ENCODE peak calls at places on chromosomes 13 and 19, in seven cellular contexts. R is CD4-positive, CD25-positive, alpha-beta regulatory T cell; G is Panc1; T is cardiac muscle cell; B is upper lobe of right lung; H is prostate gland; I is AG04450. E is an unnamed sample.

GRCh38 chr19:44677019-44677809 is 5.9 kb downstream of the CEACAM19 start:
- DNase-seq in B (no peak), I (no peak), T (peak), R (no peak), H (no peak), G (no peak), E (peak)

GRCh38 chr13:102128216-102128800 is 273.5 kb downstream of the FGF14 start:
- DNase-seq in T (no peak), I (no peak), G (no peak), H (peak), B (no peak), R (no peak), E (no peak)

GRCh38 chr13:24351423-24351822 is 42.0 kb downstream of the C1QTNF9 start:
- DNase-seq in G (no peak), R (no peak), H (no peak), I (no peak), T (no peak), B (no peak), E (no peak)

GRCh38 chr19:10895920-10896319 is 24.6 kb downstream of the CARM1 start:
- DNase-seq in T (no peak), R (no peak), G (no peak), B (no peak), I (no peak), H (no peak), E (no peak)

GRCh38 chr19:30090963-30091362 is 148.9 kb downstream of the URI1 start:
- DNase-seq in H (no peak), R (no peak), I (no peak), B (peak), T (no peak), G (no peak), E (no peak)

GRCh38 chr13:62910541-62910940 is 1494.9 kb upstream of the PCDH20 start:
- DNase-seq in I (no peak), H (no peak), T (no peak), R (no peak), B (no peak), G (no peak), E (no peak)

GRCh38 chr19:17867087-17867486 is 4.7 kb upstream of the SLC5A5 start:
- DNase-seq in R (no peak), B (no peak), G (no peak), H (no peak), T (no peak), I (no peak), E (no peak)

GRCh38 chr13:111950697-111951096 is 116.3 kb upstream of the SOX1 start:
- DNase-seq in H (no peak), B (no peak), R (no peak), I (no peak), T (no peak), G (no peak), E (no peak)

GRCh38 chr13:91142572-91142971 is 204.9 kb upstream of the MIR17HG start:
- DNase-seq in G (no peak), T (peak), H (no peak), B (no peak), I (no peak), R (no peak), E (no peak)

GRCh38 chr19:44010468-44010867 is 7.7 kb downstream of the ZNF230 start:
- DNase-seq in I (no peak), R (no peak), G (no peak), T (no peak), H (no peak), B (no peak), E (no peak)

GRCh38 chr19:31627824-31628223 is 278.6 kb upstream of the TSHZ3 start:
- DNase-seq in B (no peak), I (no peak), R (no peak), T (no peak), G (no peak), H (no peak), E (no peak)

GRCh38 chr19:2507109-2507508 is 31.2 kb downstream of the GADD45B start:
- DNase-seq in H (peak), G (peak), R (peak), T (peak), I (no peak), B (no peak), E (peak)

GRCh38 chr13:23588576-23589141 is 18.4 kb downstream of the TNFRSF19 start:
- DNase-seq in B (no peak), I (no peak), H (no peak), R (no peak), T (no peak), G (no peak), E (no peak)

GRCh38 chr19:41427647-41428480 is 690 bp upstream of the B3GNT8 start:
- DNase-seq in I (no peak), G (no peak), R (peak), T (peak), H (peak), B (peak), E (no peak)

GRCh38 chr13:110912651-110913051 is 2.2 kb downstream of the ANKRD10 start:
- DNase-seq in T (peak), R (no peak), G (no peak), I (no peak), B (no peak), H (no peak), E (no peak)

GRCh38 chr19:12015753-12016116 is 19.7 kb downstream of the ZNF433 start:
- DNase-seq in H (no peak), T (no peak), B (no peak), G (no peak), R (no peak), I (no peak), E (no peak)

GRCh38 chr19:6564393-6564792 is 26.6 kb downstream of the CD70 start:
- DNase-seq in B (no peak), H (no peak), R (no peak), T (peak), G (no peak), I (no peak), E (peak)

GRCh38 chr13:32134241-32134801 is 102.7 kb downstream of the FRY start:
- DNase-seq in B (no peak), T (no peak), H (no peak), R (no peak), I (no peak), G (no peak), E (no peak)

GRCh38 chr19:6071103-6071485 is 39.2 kb downstream of the RFX2 start:
- DNase-seq in I (no peak), G (no peak), R (no peak), T (peak), B (no peak), H (no peak), E (no peak)

GRCh38 chr13:93982189-93982918 is 497.1 kb downstream of the DCT start:
- DNase-seq in G (no peak), T (no peak), B (no peak), H (no peak), R (no peak), I (no peak), E (no peak)

GRCh38 chr13:96848275-96848674 is 146.0 kb downstream of the OXGR1 start:
- DNase-seq in B (no peak), I (no peak), T (no peak), G (no peak), R (no peak), H (no peak), E (no peak)

GRCh38 chr19:23887642-23888041 is 27.0 kb upstream of the ZNF726 start:
- DNase-seq in T (no peak), R (no peak), I (no peak), B (no peak), G (no peak), H (no peak), E (no peak)

GRCh38 chr19:32924200-32924599 is 47.6 kb downstream of the CEP89 start:
- DNase-seq in G (no peak), B (no peak), I (peak), R (no peak), T (peak), H (peak), E (no peak)

GRCh38 chr13:79631260-79631659 is 150.3 kb downstream of the NDFIP2 start:
- DNase-seq in G (peak), B (no peak), H (peak), I (no peak), T (peak), R (no peak), E (no peak)

GRCh38 chr19:7605490-7606222 is 10.0 kb downstream of the CAMSAP3 start:
- DNase-seq in I (no peak), B (no peak), T (peak), H (no peak), R (no peak), G (peak), E (peak)

GRCh38 chr13:60654405-60654804 is 257.4 kb downstream of the TDRD3 start:
- DNase-seq in T (peak), B (no peak), R (no peak), I (no peak), G (peak), H (peak), E (no peak)

GRCh38 chr13:109784590-109785140 is 1.7 kb downstream of the IRS2 start:
- DNase-seq in G (no peak), H (peak), I (no peak), B (peak), R (peak), T (peak), E (no peak)

GRCh38 chr13:109422163-109422562 is 364.2 kb downstream of the IRS2 start:
- DNase-seq in I (no peak), R (no peak), H (no peak), T (no peak), G (no peak), B (no peak), E (no peak)

GRCh38 chr19:7705387-7706187 is 3.7 kb upstream of the FCER2 start:
- DNase-seq in T (no peak), G (no peak), H (peak), B (peak), I (no peak), R (peak), E (peak)

GRCh38 chr19:13234518-13234917 is 84.3 kb downstream of the IER2 start:
- DNase-seq in T (peak), H (peak), G (no peak), R (peak), I (no peak), B (peak), E (peak)

GRCh38 chr13:105037064-105037463 is 1498.4 kb downstream of the EFNB2 start:
- DNase-seq in H (no peak), R (no peak), I (no peak), B (no peak), T (no peak), G (no peak), E (no peak)

GRCh38 chr13:51542358-51542972 is 41.8 kb upstream of the WDFY2 start:
- DNase-seq in G (no peak), I (no peak), R (no peak), T (peak), H (peak), B (no peak), E (no peak)
- H3K27ac ChIP-seq in G (peak), I (no peak), R (no peak), T (no peak), H (peak), B (no peak), E (no peak)

GRCh38 chr13:114108894-114109293 is 23.5 kb downstream of the RASA3 start:
- DNase-seq in H (no peak), T (no peak), B (peak), R (no peak), G (no peak), I (no peak), E (no peak)
- H3K4me3 ChIP-seq in H (no peak), T (no peak), B (no peak), R (peak), G (no peak), I (no peak), E (no peak)

DNA sequence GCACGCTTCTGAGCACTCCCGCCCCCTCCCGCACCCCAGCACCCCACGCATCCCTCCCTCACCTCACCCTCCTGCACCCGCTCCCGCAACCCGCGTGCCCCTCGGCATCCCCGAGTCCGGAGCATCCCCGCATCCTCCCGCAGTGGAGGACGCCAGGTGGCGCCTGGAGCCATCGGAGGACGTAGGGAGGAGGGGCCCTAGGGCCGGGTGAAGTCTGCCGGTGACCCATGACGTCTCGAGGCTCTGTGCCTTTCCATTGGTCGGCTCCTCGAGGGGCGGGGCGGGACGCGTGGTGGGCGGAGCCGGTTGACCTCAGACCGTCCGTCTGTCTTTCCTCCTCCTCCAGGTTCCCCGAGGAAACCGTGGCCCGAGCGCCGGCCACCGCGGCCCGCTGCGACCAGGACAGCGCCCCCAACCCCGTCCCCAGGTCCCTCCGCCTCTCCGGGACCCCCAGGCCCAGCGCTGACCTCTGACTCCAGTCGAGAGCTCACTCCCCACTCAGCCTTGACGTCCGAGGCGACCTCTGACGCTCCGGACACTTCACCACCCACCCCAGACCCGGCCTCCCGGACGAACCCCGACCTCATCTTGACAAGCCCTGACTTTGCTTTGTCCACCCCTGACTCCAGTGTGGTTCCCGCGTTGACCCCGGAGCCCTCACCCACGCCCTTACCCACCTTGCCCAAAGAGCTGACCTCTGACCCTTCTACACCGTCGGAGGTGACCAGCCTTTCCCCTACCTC is 19.9 kb downstream of the SBK2 start:
- DNase-seq in G (peak), H (peak), B (peak), I (peak), T (peak), R (peak), E (peak)
- H3K27ac ChIP-seq in G (peak), H (peak), B (peak), I (no peak), T (peak), R (no peak), E (no peak)

DNA sequence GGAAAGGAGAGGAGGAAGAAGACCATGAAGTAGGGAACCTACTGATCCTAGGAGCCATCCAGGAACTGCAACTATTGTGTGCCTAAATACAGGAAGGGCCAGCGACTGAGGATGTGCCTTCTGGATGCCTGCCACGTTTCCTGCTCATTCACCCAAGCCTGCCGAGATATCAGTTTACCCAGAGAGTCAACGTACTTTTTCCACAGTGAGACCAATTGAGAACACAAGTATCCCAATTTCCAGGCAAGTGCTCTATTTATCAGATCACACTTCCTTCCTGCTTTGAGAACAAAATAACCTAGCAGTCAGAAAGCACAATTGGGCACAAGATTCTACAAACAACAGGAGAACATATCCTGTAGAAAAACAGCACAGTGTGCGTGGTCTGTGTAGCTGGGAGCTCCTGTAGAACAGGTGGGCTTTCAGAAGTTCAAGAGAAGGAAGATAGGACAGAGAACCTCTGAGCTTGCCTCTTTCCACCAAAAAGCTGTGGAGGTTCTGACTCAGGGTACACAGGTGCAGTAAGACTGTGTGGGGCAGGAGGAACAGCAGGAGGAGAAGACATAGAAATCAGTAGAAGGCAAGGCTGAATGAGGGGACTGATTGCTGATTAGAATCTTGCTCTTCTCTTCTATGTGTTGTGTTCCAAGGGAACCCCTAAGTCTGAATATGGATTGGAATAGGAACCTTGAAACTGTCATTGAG is 122.6 kb downstream of the AKAP11 start:
- DNase-seq in R (peak), H (no peak), G (no peak), B (no peak), T (no peak), I (no peak), E (no peak)
- H3K4me3 ChIP-seq in R (peak), H (no peak), G (no peak), B (no peak), T (no peak), I (no peak), E (no peak)

DNA sequence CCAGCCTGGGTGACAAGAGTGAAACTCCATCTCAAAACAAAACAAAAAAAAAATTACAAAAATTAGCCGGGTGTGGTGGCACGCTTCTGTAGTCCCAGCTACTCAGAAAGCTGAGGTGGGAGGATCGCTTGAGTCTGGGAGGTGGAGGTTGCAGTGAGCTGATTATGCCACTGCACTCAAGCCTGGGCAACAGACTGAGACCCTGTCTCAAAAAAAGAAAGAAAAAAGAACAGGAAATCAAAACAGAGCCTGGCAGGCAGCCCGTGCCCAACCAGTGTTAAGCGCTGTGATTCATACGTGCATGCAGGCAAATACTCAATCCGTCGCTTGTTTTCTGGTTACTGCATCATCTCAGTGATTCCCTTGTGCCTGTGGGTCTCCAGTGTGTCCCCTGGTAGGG is 18.2 kb downstream of the DDX39A start:
- DNase-seq in H (no peak), T (no peak), B (no peak), G (no peak), R (no peak), I (no peak), E (no peak)
- H3K27ac ChIP-seq in H (no peak), T (no peak), B (no peak), G (no peak), R (no peak), I (peak), E (no peak)

DNA sequence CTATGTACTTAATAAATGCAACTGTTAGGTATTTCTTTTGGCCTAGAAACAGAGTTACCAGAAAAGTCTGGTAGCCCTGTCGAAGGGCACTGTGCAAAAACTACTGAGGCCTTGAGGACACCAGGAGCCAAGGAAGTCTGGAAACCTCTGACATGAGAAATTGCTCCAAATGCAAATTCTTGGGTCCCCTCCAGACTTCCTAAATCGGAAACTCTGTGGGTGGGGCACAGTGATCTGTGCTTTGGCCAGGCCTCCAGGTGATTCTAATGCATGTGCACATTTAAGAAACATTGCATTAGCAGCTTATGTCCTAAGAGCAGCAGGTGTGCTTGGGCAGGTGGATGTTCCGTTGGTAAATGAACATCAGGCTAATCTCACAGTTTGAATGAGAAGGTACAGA is 50.0 kb downstream of the STARD13 start:
- DNase-seq in R (no peak), G (no peak), H (no peak), B (no peak), I (no peak), T (no peak), E (no peak)
- H3K4me3 ChIP-seq in R (no peak), G (no peak), H (no peak), B (no peak), I (no peak), T (no peak), E (no peak)

GRCh38 chr19:39318071-39318470 is 2.6 kb downstream of the LRFN1 start:
- DNase-seq in T (no peak), I (no peak), R (no peak), B (no peak), H (no peak), G (no peak), E (no peak)

GRCh38 chr19:39318690-39319089 is 2.0 kb downstream of the LRFN1 start:
- DNase-seq in T (no peak), H (no peak), B (no peak), R (no peak), I (no peak), G (no peak), E (no peak)

GRCh38 chr19:39317476-39317875 is 3.2 kb downstream of the LRFN1 start:
- DNase-seq in I (no peak), B (no peak), H (no peak), R (no peak), T (no peak), G (no peak), E (no peak)

GRCh38 chr19:39319892-39320168 is 833 bp downstream of the LRFN1 start:
- DNase-seq in H (no peak), I (no peak), T (no peak), B (no peak), G (no peak), R (no peak), E (no peak)

GRCh38 chr19:39319098-39319891 is 1.4 kb downstream of the LRFN1 start:
- DNase-seq in T (no peak), G (no peak), B (no peak), R (no peak), H (no peak), I (no peak), E (no peak)
- H3K27ac ChIP-seq in T (no peak), G (no peak), B (no peak), R (no peak), H (no peak), I (no peak), E (no peak)

DNA sequence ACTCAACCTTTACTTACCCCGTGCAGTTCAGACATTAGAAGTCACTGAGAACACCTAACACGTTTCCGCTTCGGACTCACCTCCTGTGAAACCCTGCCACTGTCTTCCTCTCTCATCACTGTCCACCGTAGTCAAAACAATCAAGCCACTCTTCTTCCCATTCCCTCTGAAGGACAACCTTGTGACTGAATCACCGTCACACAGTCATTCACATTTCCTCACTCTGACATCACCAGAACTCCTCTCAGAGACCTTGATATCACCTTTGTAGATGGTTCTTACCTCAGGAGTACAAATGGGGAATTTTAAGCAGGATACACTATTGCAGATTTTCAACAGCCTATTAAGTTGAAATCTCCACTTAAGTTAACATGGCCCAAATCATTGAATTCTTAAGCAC is 1.3 kb upstream of the KBTBD6 start:
- DNase-seq in T (no peak), B (no peak), R (no peak), G (no peak), H (no peak), I (no peak), E (no peak)
- H3K4me3 ChIP-seq in T (no peak), B (no peak), R (no peak), G (no peak), H (no peak), I (no peak), E (peak)

GRCh38 chr13:76993473-76993872 is 1.6 kb downstream of the CLN5 start:
- DNase-seq in I (no peak), R (no peak), H (no peak), T (no peak), G (no peak), B (no peak), E (no peak)
- H3K27ac ChIP-seq in I (no peak), R (peak), H (no peak), T (no peak), G (no peak), B (no peak), E (no peak)